ENCODE peak calls at places on chromosomes 16 and 17, in nine cellular contexts. H, A, M, F, J, K, W, N and P are unnamed samples.

GRCh38 chr16:67036323-67036741 is 7.4 kb downstream of the CBFB start:
- DNase-seq in N (no peak), F (no peak), A (peak; percentile 9), W (no peak), K (no peak), M (no peak), H (no peak), J (no peak), P (no peak)

GRCh38 chr17:31470592-31470991 is 79.1 kb downstream of the RAB11FIP4 start:
- DNase-seq in K (no peak), F (no peak), H (no peak), A (no peak), M (no peak), W (no peak), J (no peak), N (no peak), P (no peak)

GRCh38 chr16:71794943-71795342 is 13.7 kb downstream of the AP1G1 start:
- DNase-seq in W (no peak), F (no peak), A (no peak), N (no peak), J (no peak), M (no peak), H (no peak), K (no peak), P (no peak)

GRCh38 chr17:80252871-80253270 is 7.8 kb upstream of the RNF213 start:
- DNase-seq in F (no peak), A (peak; percentile 74), H (peak; percentile 85), N (peak; percentile 46), K (peak; percentile 71), M (peak; percentile 89), J (no peak), W (no peak), P (peak; percentile 79)

GRCh38 chr16:69443809-69444611 is 19.6 kb downstream of the CYB5B start:
- DNase-seq in K (peak; percentile 28), N (no peak), W (no peak), M (peak; percentile 31), A (no peak), J (peak; percentile 61), H (no peak), F (peak; percentile 84), P (no peak)

GRCh38 chr17:6073620-6074019 is 3.4 kb downstream of the WSCD1 start:
- DNase-seq in J (no peak), M (no peak), W (no peak), K (no peak), H (no peak), F (no peak), A (no peak), N (no peak), P (no peak)

GRCh38 chr17:6580628-6581027 is 24.3 kb upstream of the PITPNM3 start:
- DNase-seq in N (no peak), K (no peak), M (no peak), F (no peak), H (no peak), J (no peak), A (no peak), W (no peak), P (no peak)

GRCh38 chr16:81518439-81518757 is 73.8 kb downstream of the CMIP start:
- DNase-seq in F (no peak), M (no peak), W (no peak), A (no peak), K (no peak), N (no peak), J (peak; percentile 82), H (no peak), P (no peak)

GRCh38 chr17:61411114-61411943 is 11.7 kb downstream of the TBX2 start:
- DNase-seq in M (peak; percentile 79), N (no peak), W (no peak), K (peak; percentile 73), F (peak; percentile 76), J (peak; percentile 20), H (peak; percentile 70), A (peak; percentile 62), P (peak; percentile 32)

GRCh38 chr17:284676-285355 is 67.8 kb downstream of the RPH3AL start:
- DNase-seq in M (no peak), K (no peak), J (no peak), N (no peak), F (peak; percentile 57), A (no peak), W (no peak), H (no peak), P (no peak)

GRCh38 chr17:27525836-27526235 is 69.6 kb downstream of the KSR1 start:
- DNase-seq in H (no peak), K (no peak), J (no peak), F (no peak), M (no peak), W (no peak), N (no peak), A (no peak), P (no peak)

GRCh38 chr16:19694989-19695388 is 23.0 kb downstream of the KNOP1 start:
- DNase-seq in K (no peak), J (no peak), N (no peak), A (no peak), W (no peak), M (no peak), F (no peak), H (peak; percentile 37), P (no peak)

GRCh38 chr17:59371426-59372099 is 40.1 kb downstream of the YPEL2 start:
- DNase-seq in K (no peak), J (peak; percentile 33), M (no peak), W (peak; percentile 32), H (no peak), N (no peak), A (no peak), F (peak; percentile 94), P (no peak)

GRCh38 chr17:32907583-32907982 is 20.4 kb upstream of the TMEM98 start:
- DNase-seq in F (no peak), M (no peak), A (no peak), W (no peak), N (no peak), H (no peak), J (no peak), K (no peak), P (no peak)

GRCh38 chr17:16521070-16521727 is 29.2 kb upstream of the LRRC75A start:
- DNase-seq in N (peak; percentile 77), A (peak; percentile 65), W (peak; percentile 87), F (peak; percentile 91), K (peak; percentile 79), J (peak; percentile 79), M (peak; percentile 83), H (peak; percentile 88), P (peak; percentile 62)

DNA sequence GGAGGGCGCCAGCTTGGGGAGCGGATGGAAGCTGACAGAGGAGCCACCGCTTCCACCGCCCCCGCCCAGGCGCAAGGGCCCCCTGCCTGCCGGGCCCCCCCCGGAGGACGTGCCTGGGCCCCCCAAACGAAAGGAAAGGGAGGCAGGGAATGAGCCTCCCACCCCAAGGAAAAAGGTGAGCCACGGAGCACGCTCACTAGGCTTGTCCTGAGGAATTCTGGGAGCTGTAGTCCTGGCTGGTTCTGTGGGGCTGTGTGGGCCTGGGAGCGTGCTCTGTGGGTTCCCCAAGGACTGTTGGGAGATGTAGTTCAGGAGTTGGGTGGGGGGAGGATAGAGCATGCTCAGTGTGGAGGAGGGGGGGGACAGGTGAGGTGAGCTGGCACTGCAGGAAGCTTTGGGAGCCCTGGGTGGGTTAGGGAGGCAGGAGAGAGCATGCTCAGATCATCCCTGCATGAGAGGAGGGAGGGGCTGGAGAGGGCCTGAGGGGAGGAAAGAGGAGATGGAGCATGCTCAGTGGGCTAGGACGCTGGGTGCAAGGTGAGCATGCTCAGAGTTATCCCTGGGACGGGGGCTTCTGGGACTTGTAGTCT is 4.5 kb downstream of the FBXL19 start:
- DNase-seq in H (peak; percentile 85), A (peak; percentile 80), W (peak; percentile 61), F (no peak), M (peak; percentile 95), K (peak; percentile 81), J (peak; percentile 36), N (peak; percentile 61), P (peak; percentile 54)
- TF ChIP-seq POLR2AphosphoS5 in H (peak; percentile 41), A (no peak), W (no peak), F (no peak), M (no peak), K (peak; percentile 62), J (no peak), N (peak; percentile 40), P (no peak)

GRCh38 chr17:48125829-48126612 is 18.5 kb downstream of the SNX11 start:
- DNase-seq in W (no peak), H (no peak), J (no peak), A (no peak), F (no peak), N (no peak), M (peak; percentile 39), K (no peak), P (no peak)

GRCh38 chr17:48121921-48122650 is 14.5 kb downstream of the SNX11 start:
- DNase-seq in N (no peak), W (no peak), M (no peak), J (no peak), H (no peak), K (no peak), F (no peak), A (no peak), P (no peak)

GRCh38 chr17:48127371-48128051 is 19.9 kb downstream of the SNX11 start:
- DNase-seq in H (no peak), W (no peak), F (no peak), A (peak; percentile 78), M (no peak), J (peak; percentile 65), N (peak; percentile 57), K (no peak), P (no peak)

GRCh38 chr17:48123111-48123510 is 15.5 kb downstream of the SNX11 start:
- DNase-seq in J (no peak), N (no peak), A (no peak), W (no peak), K (no peak), M (no peak), F (no peak), H (peak; percentile 62), P (no peak)

GRCh38 chr17:48123776-48124388 is 16.3 kb downstream of the SNX11 start:
- DNase-seq in W (no peak), F (no peak), H (no peak), K (no peak), N (no peak), M (no peak), A (no peak), J (no peak), P (no peak)
- TF ChIP-seq POLR2AphosphoS5 in W (no peak), F (no peak), H (no peak), K (no peak), N (no peak), M (no peak), A (no peak), J (no peak), P (no peak)

DNA sequence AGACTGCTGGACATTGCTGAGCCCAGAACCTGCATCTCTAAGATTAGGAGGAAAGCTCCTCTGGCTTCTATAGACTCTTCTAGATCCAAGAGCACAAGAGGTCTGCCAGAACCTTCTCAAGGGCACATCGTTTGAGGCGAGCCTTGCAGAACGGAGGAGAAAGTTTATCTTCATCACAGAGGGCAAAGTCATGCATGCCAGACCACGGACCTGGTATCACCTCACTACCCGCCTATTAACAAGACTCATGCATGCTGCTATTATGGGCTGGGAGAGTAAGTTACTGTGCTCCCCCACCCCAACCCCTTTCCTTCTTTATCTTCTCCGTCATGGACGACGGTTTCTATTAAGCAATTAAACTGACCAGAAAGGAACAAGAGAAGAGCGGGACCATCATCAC is 23.3 kb downstream of the MYH11 start:
- DNase-seq in K (no peak), N (no peak), M (no peak), H (no peak), A (no peak), F (no peak), J (no peak), W (no peak), P (no peak)
- TF ChIP-seq POLR2AphosphoS5 in K (no peak), N (no peak), M (no peak), H (no peak), A (no peak), F (peak; percentile 71), J (no peak), W (no peak), P (no peak)

GRCh38 chr17:78774956-78775571 is 7.0 kb downstream of the CYTH1 start:
- DNase-seq in N (no peak), M (no peak), F (peak; percentile 51), W (no peak), J (no peak), H (no peak), K (no peak), A (no peak), P (no peak)
- TF ChIP-seq POLR2AphosphoS5 in N (no peak), M (no peak), F (no peak), W (no peak), J (no peak), H (no peak), K (no peak), A (no peak), P (peak; percentile 85)